ENCODE peak calls at places on chromosome 12, in four cellular contexts. N is cardiac fibroblast, Y is right atrium auricular region, D is fibroblast of lung. H is an unnamed sample.

GRCh38 chr12:108734200-108734906 is 3.0 kb upstream of the CORO1C start:
- DNase-seq in N (peak; percentile 98), Y (no peak), D (peak; percentile 86), H (peak; percentile 89)

GRCh38 chr12:80846930-80847329 is 90.8 kb downstream of the LIN7A start:
- DNase-seq in N (no peak), Y (no peak), D (no peak), H (no peak)

GRCh38 chr12:117329756-117330155 is 31.7 kb downstream of the NOS1 start:
- DNase-seq in N (no peak), Y (no peak), D (no peak), H (no peak)

GRCh38 chr12:27217590-27217989 is 26.5 kb upstream of the STK38L start:
- DNase-seq in N (no peak), Y (no peak), D (no peak), H (no peak)

GRCh38 chr12:6275609-6276246 is 34.8 kb upstream of the PLEKHG6 start:
- DNase-seq in N (no peak), Y (no peak), D (no peak), H (no peak)

GRCh38 chr12:29569392-29569791 is 71.9 kb upstream of the OVCH1 start:
- DNase-seq in N (peak; percentile 82), Y (no peak), D (peak; percentile 28), H (no peak)

GRCh38 chr12:111544032-111544431 is 55.1 kb downstream of the ATXN2 start:
- DNase-seq in N (no peak), Y (no peak), D (no peak), H (no peak)

GRCh38 chr12:106080111-106080732 is 58.5 kb downstream of the NUAK1 start:
- DNase-seq in N (peak; percentile 66), Y (no peak), D (peak; percentile 62), H (peak; percentile 99)

GRCh38 chr12:103369929-103370328 is 125.8 kb downstream of the C12orf42 start:
- DNase-seq in N (no peak), Y (no peak), D (no peak), H (no peak)

GRCh38 chr12:110874781-110875180 is 28.0 kb downstream of the CCDC63 start:
- DNase-seq in N (no peak), Y (no peak), D (no peak), H (no peak)

GRCh38 chr12:14185441-14186192 is 179.9 kb upstream of the ATF7IP start:
- DNase-seq in N (peak; percentile 51), Y (no peak), D (peak; percentile 37), H (peak; percentile 38)

GRCh38 chr12:39605501-39605900 is 14.1 kb downstream of the ABCD2 start:
- DNase-seq in N (peak; percentile 61), Y (no peak), D (peak; percentile 9), H (no peak)

GRCh38 chr12:82176761-82177490 is 181.3 kb downstream of the CCDC59 start:
- DNase-seq in N (no peak), Y (no peak), D (no peak), H (peak; percentile 43)

GRCh38 chr12:124608451-124608870 is 41.0 kb upstream of the NCOR2 start:
- DNase-seq in N (no peak), Y (no peak), D (no peak), H (no peak)

GRCh38 chr12:27865421-27865820 is 85.4 kb upstream of the MANSC4 start:
- DNase-seq in N (peak; percentile 93), Y (no peak), D (peak; percentile 93), H (peak; percentile 98)

GRCh38 chr12:86261142-86261541 is 5.0 kb upstream of the MGAT4C start:
- DNase-seq in N (peak; percentile 1), Y (no peak), D (peak; percentile 70), H (no peak)

GRCh38 chr12:46177020-46177419 is 91.8 kb downstream of the SLC38A1 start:
- DNase-seq in N (no peak), Y (no peak), D (no peak), H (no peak)

GRCh38 chr12:2490746-2491145 is 304.0 kb upstream of the FKBP4 start:
- DNase-seq in N (no peak), Y (no peak), D (no peak), H (no peak)

GRCh38 chr12:93616584-93617101 is 44.2 kb downstream of the SOCS2 start:
- DNase-seq in N (peak; percentile 72), Y (no peak), D (peak; percentile 44), H (no peak)

GRCh38 chr12:108338915-108339657 is at the start of gene CMKLR1:
- DNase-seq in N (no peak), Y (peak; percentile 80), D (no peak), H (no peak)

GRCh38 chr12:20214286-20214685 is 154.1 kb upstream of the PDE3A start:
- DNase-seq in N (peak; percentile 45), Y (no peak), D (peak; percentile 88), H (no peak)

GRCh38 chr12:85076688-85077430 is 40.7 kb downstream of the LRRIQ1 start:
- DNase-seq in N (peak; percentile 88), Y (no peak), D (peak; percentile 83), H (peak; percentile 86)

GRCh38 chr12:77953515-77953914 is 122.8 kb downstream of the NAV3 start:
- DNase-seq in N (no peak), Y (no peak), D (no peak), H (no peak)

GRCh38 chr12:422526-422925 is 21.1 kb downstream of the CCDC77 start:
- DNase-seq in N (no peak), Y (no peak), D (no peak), H (no peak)

DNA sequence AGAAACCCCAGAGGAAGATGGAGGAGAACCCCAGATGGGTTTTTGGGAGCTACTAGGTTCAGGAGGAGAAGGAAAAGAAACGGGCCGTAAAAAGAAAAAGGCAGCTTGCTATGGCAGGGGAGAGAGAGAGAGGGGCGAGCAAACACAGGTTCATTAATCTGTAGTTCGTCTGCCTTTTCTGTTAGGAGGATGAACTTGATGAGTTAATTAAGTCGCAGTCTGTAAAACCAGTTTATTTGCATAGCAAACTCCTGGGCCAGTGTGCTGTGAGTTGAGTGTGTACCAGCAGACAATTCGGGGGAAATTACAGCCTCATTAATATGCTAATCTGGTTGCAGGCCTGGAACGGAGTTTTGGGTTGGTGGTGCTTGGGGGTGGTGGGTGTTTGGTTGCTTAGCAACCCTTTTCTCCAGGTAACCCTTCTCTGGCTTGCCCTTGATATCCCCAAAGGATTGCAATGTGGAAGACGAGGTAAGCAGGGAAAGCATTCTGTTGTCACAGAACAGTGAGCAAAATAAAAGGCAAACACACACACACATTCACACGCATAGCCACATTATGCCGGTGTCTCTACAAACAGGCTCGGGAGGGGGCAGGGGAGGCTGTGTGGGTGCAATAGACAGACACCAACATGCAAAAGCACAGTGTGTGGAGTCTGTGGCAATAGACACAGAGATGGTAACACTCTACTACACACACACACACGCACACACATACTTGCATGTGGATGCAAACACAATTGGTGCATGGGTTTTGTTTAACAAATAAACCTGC is 29.2 kb upstream of the LHX5 start:
- DNase-seq in N (no peak), Y (no peak), D (no peak), H (no peak)
- H3K4me3 ChIP-seq in N (no peak overlapping the region), Y (no peak overlapping the region), D (no peak overlapping the region), H (no peak overlapping the region)

GRCh38 chr12:51219345-51219744 is 1.5 kb upstream of the POU6F1 start:
- DNase-seq in N (no peak), Y (no peak), D (no peak), H (no peak)

GRCh38 chr12:51216652-51217051 is 1.2 kb downstream of the POU6F1 start:
- DNase-seq in N (no peak), Y (no peak), D (no peak), H (no peak)

GRCh38 chr12:51218607-51219161 is 822 bp upstream of the POU6F1 start:
- DNase-seq in N (no peak), Y (no peak), D (no peak), H (no peak)

GRCh38 chr12:51217968-51218606 is at the start of gene POU6F1:
- DNase-seq in N (peak; percentile 77), Y (peak; percentile 78), D (peak; percentile 81), H (peak; percentile 73)

DNA sequence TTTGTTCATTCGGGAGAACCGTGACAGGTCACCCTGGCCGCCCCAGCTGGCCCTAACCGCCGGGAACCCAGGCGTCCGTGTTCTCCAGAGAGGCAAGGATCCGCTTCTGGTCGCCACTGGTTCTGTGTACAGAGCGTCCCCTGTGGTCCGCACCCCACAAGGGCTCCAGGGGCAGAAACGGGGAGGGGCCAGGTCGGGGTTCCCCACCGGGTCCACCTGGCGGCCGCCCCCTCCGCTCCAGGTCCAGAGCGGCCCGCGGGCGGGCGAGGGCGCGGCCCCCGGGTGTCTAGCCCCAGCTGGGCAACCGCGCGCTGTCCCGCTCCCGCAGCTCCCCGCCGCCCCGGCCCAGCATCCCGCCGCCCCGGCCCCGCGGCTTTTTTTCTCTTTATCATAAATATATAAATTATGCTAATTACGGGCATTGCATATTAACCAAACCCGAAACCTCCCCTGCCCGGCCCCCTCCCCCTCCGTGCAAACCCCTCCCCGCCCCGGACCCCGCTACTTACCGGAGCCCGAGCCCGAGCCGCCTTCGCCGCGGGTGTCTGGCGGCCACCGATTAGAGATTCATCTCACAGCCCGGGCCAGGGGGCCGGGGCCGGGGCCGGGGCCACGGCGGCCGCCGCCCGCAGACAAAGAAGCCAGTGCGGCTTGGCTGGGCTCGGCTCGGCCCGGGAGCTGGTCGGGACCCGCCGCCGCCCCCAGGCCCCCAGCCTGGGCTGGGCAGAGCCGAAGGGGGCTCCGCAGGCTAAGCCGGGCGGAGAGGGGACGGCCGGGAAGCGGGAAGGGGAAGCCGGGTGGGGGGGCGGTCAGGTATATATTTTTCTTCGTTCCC is 512 bp downstream of the POU6F1 start:
- DNase-seq in N (no peak), Y (peak; percentile 65), D (no peak), H (no peak)
- TF ChIP-seq CTCF in N (no peak), Y (no peak), D (peak; percentile 15), H (peak; percentile 28)

DNA sequence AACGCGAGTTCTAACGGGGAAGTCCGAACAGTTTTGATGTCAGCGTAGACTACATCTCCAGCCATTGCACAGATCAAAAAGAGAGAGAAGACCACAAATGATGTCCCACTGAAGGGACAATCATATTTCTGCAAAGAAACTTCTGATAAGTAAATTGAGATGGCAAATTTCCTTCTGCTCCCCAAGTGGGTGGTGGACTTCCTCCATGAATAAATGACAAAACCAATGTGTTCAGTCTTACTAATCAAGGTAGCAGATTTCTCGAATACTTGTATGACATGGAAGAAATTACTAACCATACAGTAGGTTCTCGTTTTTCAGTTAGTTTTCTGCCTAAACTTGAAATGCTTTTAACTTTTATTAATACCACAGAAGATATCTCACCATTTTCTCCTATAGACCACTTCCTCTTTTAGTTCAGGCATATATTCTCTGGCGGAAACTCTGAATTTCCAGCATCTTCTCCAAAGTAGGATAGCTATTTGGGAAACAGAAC is at the start of gene CLECL1:
- DNase-seq in N (no peak), Y (no peak), D (no peak), H (no peak)
- H3K4me3 ChIP-seq in N (no peak within 1 kb of the TSS), Y (no peak within 1 kb of the TSS), D (no peak within 1 kb of the TSS), H (no peak within 1 kb of the TSS)

GRCh38 chr12:88994537-88994936 is 357.8 kb downstream of the DUSP6 start:
- DNase-seq in N (peak; percentile 13), Y (no peak), D (no peak), H (peak; percentile 60)

GRCh38 chr12:88998421-88998820 is 353.9 kb downstream of the DUSP6 start:
- DNase-seq in N (peak; percentile 53), Y (no peak), D (no peak), H (peak; percentile 70)

GRCh38 chr12:88996389-88996788 is 355.9 kb downstream of the DUSP6 start:
- DNase-seq in N (peak; percentile 37), Y (no peak), D (no peak), H (no peak)

DNA sequence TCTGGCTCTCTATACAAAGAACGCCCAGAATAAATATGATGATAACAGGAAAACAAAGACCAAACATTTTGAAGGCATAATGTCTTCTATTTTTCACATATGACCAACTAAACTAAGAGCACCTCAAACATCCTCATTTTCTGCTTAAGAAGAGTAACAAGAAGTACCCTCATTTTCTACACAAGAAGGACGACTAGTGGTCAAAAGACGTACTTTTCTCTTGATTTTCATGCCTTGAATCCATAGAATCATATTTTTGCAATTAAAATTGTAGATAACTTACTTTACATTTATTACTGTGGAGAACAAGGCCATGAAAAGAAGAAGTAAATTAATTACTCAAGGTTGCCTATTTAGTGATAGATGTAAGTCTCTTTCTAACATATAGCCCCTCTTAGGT is 358.6 kb downstream of the DUSP6 start:
- DNase-seq in N (peak; percentile 85), Y (no peak), D (peak; percentile 88), H (peak; percentile 80)
- TF ChIP-seq CTCF in N (peak; percentile 42), Y (no peak), D (peak; percentile 54), H (peak; percentile 75)